ENCODE peak calls at places on chromosome 16, in ten cellular contexts. N, J, Z, Y, R, A, P, W, L and T are unnamed samples.

GRCh38 chr16:200388-200787 is 20.1 kb downstream of the HBQ1 start:
- DNase-seq in J (no peak), Y (no peak), A (no peak), P (no peak), N (no peak), L (no peak), W (no peak), R (peak; percentile 78), Z (peak; percentile 44), T (no peak)

GRCh38 chr16:53968896-53969295 is 264.9 kb downstream of the FTO start:
- DNase-seq in R (peak; percentile 37), Y (no peak), P (no peak), L (no peak), A (no peak), N (no peak), J (no peak), Z (no peak), W (no peak), T (no peak)

GRCh38 chr16:26197707-26198106 is 505.9 kb downstream of the HS3ST4 start:
- DNase-seq in W (no peak), N (no peak), Y (no peak), P (no peak), L (no peak), R (no peak), A (no peak), Z (no peak), J (no peak), T (no peak)

GRCh38 chr16:73350707-73351452 is 303.0 kb upstream of the ZFHX3 start:
- DNase-seq in R (no peak), L (no peak), N (no peak), P (no peak), W (peak; percentile 22), Z (no peak), Y (no peak), A (no peak), J (peak; percentile 28), T (no peak)

GRCh38 chr16:89112377-89113151 is 18.9 kb downstream of the ACSF3 start:
- DNase-seq in J (peak; percentile 11), L (no peak), Y (no peak), R (no peak), A (no peak), P (no peak), N (no peak), Z (no peak), W (no peak), T (no peak)

GRCh38 chr16:73065617-73066313 is 17.8 kb upstream of the ZFHX3 start:
- DNase-seq in Y (no peak), N (no peak), L (no peak), J (no peak), A (no peak), Z (no peak), P (peak; percentile 62), R (no peak), W (peak; percentile 54), T (no peak)

GRCh38 chr16:27123795-27124194 is 57.1 kb downstream of the C16orf82 start:
- DNase-seq in N (peak; percentile 55), Y (no peak), A (no peak), Z (no peak), P (no peak), R (peak; percentile 7), W (no peak), J (no peak), L (no peak), T (no peak)

GRCh38 chr16:19876501-19877059 is 8.1 kb downstream of the GPRC5B start:
- DNase-seq in A (no peak), P (no peak), W (no peak), Z (no peak), R (no peak), N (peak; percentile 78), L (no peak), Y (no peak), J (no peak), T (no peak)

GRCh38 chr16:65294154-65294553 is 172.3 kb upstream of the CDH11 start:
- DNase-seq in A (no peak), Z (no peak), P (no peak), L (no peak), Y (no peak), R (no peak), N (no peak), J (no peak), W (no peak), T (no peak)

GRCh38 chr16:57993452-57993851 is 7.0 kb downstream of the ZNF319 start:
- DNase-seq in Y (peak; percentile 56), W (no peak), J (peak; percentile 10), A (no peak), N (no peak), Z (peak; percentile 36), L (no peak), R (no peak), P (no peak), T (no peak)

GRCh38 chr16:4474192-4474961 is at the start of gene NMRAL1:
- DNase-seq in W (peak; percentile 90), P (peak; percentile 89), N (peak; percentile 90), R (peak; percentile 80), L (peak; percentile 68), A (peak; percentile 69), Y (peak; percentile 92), J (peak; percentile 96), Z (peak; percentile 90), T (no peak)
- TF ChIP-seq CTCF in W (peak; percentile 29), P (no peak), N (no peak), R (no peak), L (no peak), A (no peak), Y (no peak), J (no peak), Z (no peak), T (no peak)

GRCh38 chr16:67924140-67924906 is 7.3 kb downstream of the CTRL start:
- DNase-seq in P (no peak), N (no peak), A (no peak), R (no peak), J (no peak), W (no peak), Y (no peak), Z (no peak), L (no peak), T (no peak)

GRCh38 chr16:67927131-67927941 is 4.3 kb downstream of the CTRL start:
- DNase-seq in J (no peak), R (no peak), A (no peak), Y (no peak), Z (no peak), L (no peak), W (no peak), P (no peak), N (no peak), T (no peak)

GRCh38 chr16:67928147-67928546 is 3.5 kb downstream of the CTRL start:
- DNase-seq in P (no peak), J (no peak), Z (no peak), W (no peak), R (no peak), L (no peak), N (no peak), A (no peak), Y (no peak), T (no peak)

GRCh38 chr16:67928561-67929364 is 2.9 kb downstream of the CTRL start:
- DNase-seq in R (peak; percentile 43), J (peak; percentile 83), Y (no peak), A (peak; percentile 66), W (peak; percentile 78), P (peak; percentile 69), N (peak; percentile 75), Z (peak; percentile 49), L (peak; percentile 26), T (peak; percentile 75)

DNA sequence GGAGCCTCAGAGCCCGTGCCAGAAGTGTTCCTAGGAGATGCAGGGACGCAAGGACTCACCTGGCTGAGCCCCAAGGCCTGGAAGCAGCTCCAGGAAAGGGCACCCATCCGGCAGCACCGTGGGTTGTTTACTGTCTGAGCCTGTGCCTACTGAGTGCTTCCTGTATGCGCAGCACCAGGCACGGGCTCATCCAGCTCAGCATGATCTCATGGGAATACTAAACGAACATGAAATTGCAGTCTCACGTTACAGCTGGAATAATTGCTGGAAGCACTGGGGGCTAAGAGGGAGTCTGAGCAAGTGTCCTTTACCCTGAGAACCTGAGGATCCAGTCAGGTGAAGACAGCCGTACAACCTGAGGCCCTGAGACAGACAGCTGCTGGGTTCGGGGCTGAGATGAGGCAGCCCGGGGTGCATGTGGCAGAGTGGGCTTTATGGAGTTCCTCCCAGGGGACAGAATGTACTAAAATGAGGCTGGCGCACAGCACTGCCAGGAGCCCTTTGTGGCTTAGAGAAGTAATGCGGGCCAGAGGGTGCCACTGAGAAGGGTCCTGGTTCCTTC is 5.4 kb downstream of the CTRL start:
- DNase-seq in J (peak; percentile 44), Z (no peak), N (no peak), Y (no peak), L (no peak), R (peak; percentile 30), P (peak; percentile 69), A (no peak), W (no peak), T (no peak)
- TF ChIP-seq CTCF in J (peak; percentile 21), Z (no peak), N (no peak), Y (no peak), L (peak; percentile 6), R (no peak), P (peak; percentile 47), A (no peak), W (no peak), T (no peak)

DNA sequence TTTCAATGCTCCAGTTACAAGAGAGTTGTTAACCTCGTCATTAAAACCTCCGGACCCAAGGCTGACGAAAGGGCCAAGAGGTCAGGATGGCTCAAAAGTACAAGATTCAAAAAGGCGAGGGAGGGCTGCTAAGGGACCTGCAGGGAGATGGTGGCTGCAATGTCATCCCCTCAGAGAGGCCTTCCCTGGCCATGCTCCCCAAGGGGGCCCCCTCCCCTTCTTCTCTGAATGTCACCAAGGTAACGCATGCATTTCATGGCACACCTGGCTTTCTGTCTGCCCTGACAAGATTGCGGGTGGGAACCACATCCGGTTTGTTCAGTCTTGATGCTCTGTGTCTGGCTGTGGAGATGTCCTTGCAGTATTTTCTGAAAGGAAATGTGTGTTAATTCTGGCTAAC is 89.9 kb downstream of the C16orf78 start:
- DNase-seq in Y (no peak), A (peak; percentile 69), Z (no peak), N (no peak), R (no peak), W (no peak), P (no peak), J (peak; percentile 14), L (no peak), T (no peak)
- TF ChIP-seq CTCF in Y (no peak), A (no peak), Z (no peak), N (no peak), R (no peak), W (no peak), P (no peak), J (no peak), L (no peak), T (no peak)

DNA sequence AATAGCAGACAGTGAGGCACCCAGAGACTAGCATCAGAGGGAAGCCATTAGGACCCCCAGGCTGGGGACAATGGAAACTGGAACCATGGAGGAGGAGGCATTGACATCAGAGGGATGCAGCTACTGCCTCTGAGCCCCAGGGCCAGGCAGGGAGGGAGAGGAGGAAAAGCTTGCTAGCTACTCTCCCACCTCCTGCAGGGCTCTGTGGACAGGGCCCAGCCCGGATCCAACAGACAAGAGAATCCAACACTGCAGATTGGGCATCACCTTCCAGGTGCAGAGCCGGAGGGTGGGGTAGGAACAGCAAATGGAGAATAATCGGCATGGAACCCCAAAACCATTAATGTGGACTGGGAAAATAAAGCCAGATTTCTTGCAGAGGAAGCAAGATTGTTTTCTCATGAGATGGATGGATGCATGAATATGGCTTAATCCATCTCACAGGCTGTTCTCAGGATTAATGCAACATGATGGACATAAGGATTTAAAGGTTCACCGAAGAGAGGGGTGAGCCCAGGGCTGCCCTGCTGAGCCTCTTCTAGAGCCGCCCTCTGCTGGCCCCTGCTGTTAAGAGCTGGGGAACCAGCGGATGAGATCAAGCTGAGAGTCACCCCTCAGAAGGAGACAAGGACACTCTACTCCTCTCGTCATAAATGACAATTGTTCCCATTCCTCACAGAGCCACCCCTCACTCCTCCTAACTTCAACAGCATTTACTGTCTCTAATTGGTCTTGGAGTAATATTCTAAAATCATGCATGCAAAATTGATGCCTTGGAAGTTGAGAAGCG is 48.8 kb downstream of the DNAH3 start:
- DNase-seq in P (no peak), L (no peak), Y (no peak), R (peak; percentile 20), W (peak; percentile 36), N (peak; percentile 34), A (peak; percentile 3), J (peak; percentile 58), Z (no peak), T (peak; percentile 44)
- TF ChIP-seq CTCF in P (no peak), L (peak; percentile 25), Y (peak; percentile 57), R (peak; percentile 45), W (peak; percentile 44), N (no peak), A (peak; percentile 14), J (no peak), Z (no peak), T (peak; percentile 34)